ENCODE peak calls at places on chromosomes 3 and 15, in nine cellular contexts. J, D, G, M, X, Y, S, Z and T are unnamed samples.

GRCh38 chr15:88894819-88895767 is at the start of gene HAPLN3:
- DNase-seq in G (no peak), M (peak; percentile 71), Y (no peak), X (no peak), D (no peak), J (peak; percentile 33), Z (peak; percentile 73), S (no peak), T (no peak)

GRCh38 chr3:36944641-36945270 is at the start of gene TRANK1:
- DNase-seq in M (peak; percentile 78), D (peak; percentile 86), J (peak; percentile 61), G (peak; percentile 80), X (no peak), S (peak; percentile 53), Y (no peak), Z (peak; percentile 74), T (peak; percentile 69)

GRCh38 chr15:69815793-69816192 is 281.9 kb downstream of the TLE3 start:
- DNase-seq in J (no peak), Z (no peak), X (no peak), S (no peak), G (no peak), D (no peak), Y (peak; percentile 8), M (no peak), T (no peak)

GRCh38 chr3:103977417-103977816 is 1389.3 kb upstream of the ALCAM start:
- DNase-seq in G (no peak), Z (no peak), J (no peak), X (no peak), S (no peak), D (no peak), Y (no peak), M (no peak), T (no peak)

GRCh38 chr3:76679510-76679909 is 360.4 kb upstream of the ROBO2 start:
- DNase-seq in X (no peak), J (no peak), M (no peak), G (no peak), Z (no peak), Y (no peak), S (no peak), D (no peak), T (no peak)

GRCh38 chr15:101293122-101293521 is 1.9 kb downstream of the SNRPA1 start:
- DNase-seq in J (no peak), Z (no peak), G (no peak), M (no peak), Y (no peak), D (no peak), X (no peak), S (no peak), T (no peak)

GRCh38 chr15:64855206-64856000 is 13.7 kb downstream of the PLEKHO2 start:
- DNase-seq in J (no peak), G (no peak), X (no peak), Y (no peak), D (no peak), S (no peak), Z (peak; percentile 91), M (no peak), T (peak; percentile 79)

GRCh38 chr15:80926126-80926525 is 63.5 kb downstream of the MESD start:
- DNase-seq in Y (no peak), D (no peak), J (no peak), Z (peak; percentile 24), X (no peak), M (no peak), G (no peak), S (no peak), T (peak; percentile 47)

GRCh38 chr3:71725279-71725991 is at the start of gene EIF4E3:
- DNase-seq in G (no peak), Y (no peak), S (no peak), Z (peak; percentile 64), X (peak; percentile 45), J (peak; percentile 16), D (peak; percentile 70), M (peak; percentile 45), T (peak; percentile 12)

GRCh38 chr3:51720292-51721061 is 13.6 kb downstream of the GRM2 start:
- DNase-seq in G (no peak), Y (no peak), J (no peak), D (no peak), Z (no peak), M (no peak), S (no peak), X (no peak), T (no peak)

GRCh38 chr3:780505-780904 is 312.3 kb upstream of the CNTN6 start:
- DNase-seq in J (no peak), G (no peak), S (no peak), Y (no peak), Z (no peak), X (no peak), M (no peak), D (no peak), T (no peak)

GRCh38 chr15:96296264-96296663 is 34.2 kb upstream of the NR2F2 start:
- DNase-seq in M (no peak), Z (no peak), S (no peak), X (no peak), Y (no peak), G (no peak), J (no peak), D (no peak), T (no peak)

GRCh38 chr3:55164876-55165275 is 237.0 kb upstream of the LRTM1 start:
- DNase-seq in G (no peak), J (no peak), S (no peak), Y (no peak), M (no peak), X (no peak), D (no peak), Z (peak; percentile 54), T (no peak)